ENCODE peak calls at places on chromosomes 2 and 18, in eight cellular contexts. D is uterus, K is A549, U is endothelial cell of umbilical vein, A is IMR-90, T is NB4, L is lower leg skin, O is heart left ventricle. C is an unnamed sample.

GRCh38 chr18:11154369-11154982 is 5.1 kb upstream of the PIEZO2 start:
- DNase-seq in D (no peak), K (peak; percentile 13), U (peak; percentile 68), A (peak; percentile 76), T (peak; percentile 56), L (no peak), O (no peak), C (no peak)

GRCh38 chr2:202564226-202564625 is 70.5 kb upstream of the FAM117B start:
- DNase-seq in D (no peak), K (no peak), U (no peak), A (no peak), T (peak; percentile 40), L (no peak), O (no peak), C (no peak)

GRCh38 chr2:155356250-155356649 is 657.8 kb downstream of the KCNJ3 start:
- DNase-seq in D (no peak), K (no peak), U (no peak), A (no peak), T (no peak), L (no peak), O (no peak), C (no peak)

GRCh38 chr18:45863469-45863868 is 38.0 kb downstream of the SIGLEC15 start:
- DNase-seq in D (no peak), K (no peak), U (no peak), A (peak; percentile 48), T (no peak), L (no peak), O (no peak), C (no peak)

GRCh38 chr2:122329266-122329665 is 573.8 kb downstream of the TSN start:
- DNase-seq in D (no peak), K (no peak), U (no peak), A (no peak), T (no peak), L (no peak), O (no peak), C (no peak)

GRCh38 chr2:119679846-119680245 is 845 bp downstream of the TMEM177 start:
- DNase-seq in D (no peak), K (no peak), U (no peak), A (no peak), T (no peak), L (peak; percentile 21), O (no peak), C (no peak)

GRCh38 chr2:120820263-120820884 is 84.7 kb downstream of the GLI2 start:
- DNase-seq in D (peak; percentile 64), K (no peak), U (no peak), A (peak; percentile 90), T (no peak), L (no peak), O (no peak), C (no peak)

GRCh38 chr2:65491381-65491903 is 59.0 kb upstream of the SPRED2 start:
- DNase-seq in D (no peak), K (no peak), U (peak; percentile 24), A (no peak), T (no peak), L (no peak), O (no peak), C (no peak)

GRCh38 chr2:145012806-145013205 is 492.9 kb upstream of the ZEB2 start:
- DNase-seq in D (no peak), K (no peak), U (no peak), A (no peak), T (peak; percentile 9), L (no peak), O (no peak), C (no peak)

GRCh38 chr2:18311413-18311812 is 249.0 kb downstream of the RDH14 start:
- DNase-seq in D (no peak), K (no peak), U (no peak), A (peak; percentile 64), T (no peak), L (no peak), O (no peak), C (no peak)

GRCh38 chr2:18336975-18337374 is 223.5 kb downstream of the RDH14 start:
- DNase-seq in D (no peak), K (no peak), U (peak; percentile 51), A (peak; percentile 32), T (no peak), L (no peak), O (no peak), C (no peak)

GRCh38 chr2:223758131-223758840 is 79.1 kb downstream of the AP1S3 start:
- DNase-seq in D (no peak), K (no peak), U (peak; percentile 76), A (no peak), T (no peak), L (no peak), O (no peak), C (no peak)

GRCh38 chr2:96359310-96359709 is 23.7 kb downstream of the NCAPH start:
- DNase-seq in D (no peak), K (no peak), U (no peak), A (no peak), T (peak; percentile 31), L (no peak), O (peak; percentile 52), C (no peak)

GRCh38 chr2:164142755-164143154 is 406.9 kb upstream of the FIGN start:
- DNase-seq in D (no peak), K (no peak), U (no peak), A (no peak), T (no peak), L (no peak), O (no peak), C (no peak)
- TF ChIP-seq POLR2A in D (no peak), K (no peak), U (no peak), A (no peak), T (no peak), L (no peak), O (no peak), C (no peak)

GRCh38 chr2:21165350-21165749 is 41.6 kb downstream of the TDRD15 start:
- DNase-seq in D (no peak), K (no peak), U (peak; percentile 11), A (peak; percentile 1), T (peak; percentile 18), L (no peak), O (no peak), C (no peak)
- TF ChIP-seq CTCF in D (no peak), K (peak; percentile 28), U (no peak), A (peak; percentile 22), T (no peak), L (no peak), O (no peak), C (no peak)

DNA sequence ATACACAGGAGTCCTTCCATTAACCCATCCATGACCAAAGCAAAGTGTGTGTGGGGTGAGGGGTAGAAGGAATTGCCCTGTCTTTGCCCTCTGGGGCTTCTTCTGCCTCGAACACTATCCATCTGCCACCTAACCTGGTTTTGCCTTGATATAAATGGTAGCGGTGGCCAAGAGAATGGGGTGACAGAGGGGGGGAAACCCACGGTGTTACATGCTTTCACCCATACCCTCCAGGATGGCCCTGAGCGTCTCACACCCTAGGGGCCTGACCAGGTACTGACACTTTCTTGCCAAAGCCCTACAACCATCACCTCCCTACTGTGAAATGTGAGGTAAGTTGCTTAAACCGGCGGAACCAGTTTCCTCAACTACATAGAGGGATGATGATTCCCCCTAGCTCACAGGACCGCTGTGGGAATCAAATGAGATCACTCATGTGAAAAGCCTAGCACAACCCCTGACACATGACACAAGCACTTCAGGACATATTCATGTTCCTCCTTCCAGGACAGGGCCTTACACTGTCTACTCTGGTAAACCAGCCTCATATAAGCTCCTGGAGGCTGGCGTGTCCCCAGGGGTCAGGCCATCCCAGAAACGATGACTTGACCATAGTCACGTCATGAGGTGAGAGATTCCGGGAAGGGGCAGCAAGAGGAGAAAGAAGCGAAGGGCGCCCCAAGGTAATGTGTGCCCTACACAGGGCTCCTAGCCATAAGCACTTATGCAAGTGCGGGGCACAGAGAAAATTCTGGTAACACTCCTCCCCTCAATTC is 49.7 kb downstream of the C2orf42 start:
- DNase-seq in D (peak; percentile 49), K (no peak), U (peak; percentile 25), A (peak; percentile 53), T (peak; percentile 83), L (peak; percentile 91), O (peak; percentile 55), C (peak; percentile 56)
- TF ChIP-seq POLR2A in D (peak; percentile 23), K (no peak), U (peak; percentile 33), A (peak; percentile 37), T (no peak), L (no peak), O (no peak), C (peak; percentile 76)

GRCh38 chr2:11129598-11130449 is 25.4 kb upstream of the SLC66A3 start:
- DNase-seq in D (peak; percentile 59), K (peak; percentile 59), U (no peak), A (no peak), T (peak; percentile 79), L (peak; percentile 91), O (peak; percentile 54), C (no peak)
- TF ChIP-seq CTCF in D (peak; percentile 26), K (peak; percentile 72), U (no peak), A (no peak), T (peak; percentile 33), L (no peak), O (peak; percentile 18), C (peak; percentile 37)

DNA sequence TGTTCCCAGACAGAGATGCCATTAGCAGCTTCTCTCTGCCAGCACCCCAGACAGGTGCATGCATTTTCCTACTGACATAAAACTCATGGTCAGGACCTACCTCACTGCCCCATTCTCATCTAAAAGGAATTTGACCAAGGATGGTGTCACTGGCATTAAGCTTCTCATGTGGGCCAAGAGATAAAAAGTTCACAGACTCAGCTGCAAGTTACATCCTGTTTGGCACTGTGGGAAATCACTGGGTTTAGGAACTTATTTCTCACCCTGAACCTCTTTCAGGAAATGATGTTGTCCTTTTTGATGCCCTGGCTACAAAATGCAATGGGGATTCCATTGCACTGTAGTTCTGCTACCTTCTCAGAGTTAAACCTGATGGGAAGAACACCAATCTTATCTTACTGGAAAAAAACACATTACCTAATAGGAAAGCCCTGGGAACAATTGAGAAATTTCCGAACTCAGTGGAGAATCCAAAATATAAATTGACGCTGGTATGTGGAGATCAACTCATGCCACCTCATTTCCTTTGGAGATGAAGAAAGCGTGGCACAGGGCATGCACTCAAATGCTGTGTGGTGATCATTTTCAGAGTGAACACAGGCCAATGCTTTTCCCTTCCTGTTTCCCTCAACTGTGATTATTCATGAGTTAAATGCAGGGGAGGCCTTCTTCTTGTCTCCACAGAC is 252.0 kb upstream of the COPS8 start:
- DNase-seq in D (no peak), K (no peak), U (peak; percentile 95), A (peak; percentile 1), T (no peak), L (no peak), O (no peak), C (no peak)
- TF ChIP-seq POLR2A in D (no peak), K (no peak), U (no peak), A (no peak), T (no peak), L (no peak), O (no peak), C (no peak)

DNA sequence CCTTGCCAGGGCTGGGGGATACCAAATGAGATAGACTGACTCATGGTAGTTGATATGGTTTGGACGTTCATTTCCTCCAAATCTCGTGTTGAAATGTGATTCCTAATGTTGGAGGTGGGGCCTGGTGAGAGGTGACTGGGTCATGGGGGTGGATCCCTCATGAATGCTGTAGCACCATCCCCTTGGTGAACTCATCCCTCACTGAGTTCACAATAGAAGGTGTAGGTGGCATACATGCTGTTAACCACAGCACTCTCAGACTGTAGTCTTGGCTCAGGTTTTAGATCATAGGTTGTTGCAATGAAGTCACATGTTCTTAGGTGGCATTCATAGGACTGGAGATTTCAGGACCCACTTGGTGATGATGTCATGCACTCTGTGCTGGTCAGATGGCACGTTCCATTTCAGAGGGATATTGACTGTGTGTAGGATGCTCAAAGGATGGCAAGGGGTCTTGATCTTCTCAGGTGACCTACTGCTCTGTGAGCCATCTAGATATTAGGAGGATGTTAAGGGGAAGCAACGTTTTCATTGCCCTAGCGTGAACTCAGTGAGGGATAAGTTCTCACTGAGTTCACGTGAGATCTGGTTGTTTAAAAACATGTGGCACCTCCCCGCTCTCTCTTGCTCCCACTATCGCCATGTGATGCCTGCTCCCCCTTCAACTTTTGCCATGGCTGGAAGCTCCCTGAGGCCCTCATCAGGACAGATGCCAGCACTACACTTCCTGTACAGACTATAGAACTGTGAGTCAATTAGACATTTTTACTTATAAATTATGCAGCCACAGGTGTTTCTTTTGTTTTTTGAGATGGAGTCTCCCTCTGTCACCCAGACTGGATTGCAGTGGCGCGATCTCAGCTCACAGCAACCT is 73.8 kb upstream of the ACAA2 start:
- DNase-seq in D (no peak), K (no peak), U (no peak), A (no peak), T (peak; percentile 9), L (no peak), O (no peak), C (no peak)
- TF ChIP-seq CTCF in D (no peak), K (no peak), U (no peak), A (no peak), T (no peak), L (no peak), O (no peak), C (no peak)